ENCODE peak calls at places on chromosomes 12 and 14, in five cellular contexts. C, D, Q, J and Y are unnamed samples.

GRCh38 chr12:79183003-79183402 is 318.4 kb downstream of the SYT1 start:
- DNase-seq in C (no peak), J (no peak), Q (no peak), D (no peak), Y (no peak)

GRCh38 chr14:50002926-50003212 is 110.0 kb downstream of the ARF6 start:
- DNase-seq in J (no peak), Q (no peak), C (no peak), D (no peak), Y (no peak)

GRCh38 chr12:14264777-14265176 is 100.7 kb upstream of the ATF7IP start:
- DNase-seq in C (no peak), D (no peak), Q (no peak), J (no peak), Y (no peak)

GRCh38 chr12:83784298-83784890 is 1097.7 kb downstream of the TMTC2 start:
- DNase-seq in C (no peak), D (no peak), J (no peak), Q (no peak), Y (no peak)

GRCh38 chr14:23864856-23865255 is 88.7 kb upstream of the DHRS4 start:
- DNase-seq in C (no peak), J (no peak), Q (no peak), D (no peak), Y (no peak)

GRCh38 chr12:53236443-53237111 is 4.6 kb upstream of the RARG start:
- DNase-seq in D (no peak), Q (no peak), J (no peak), C (no peak), Y (no peak)

GRCh38 chr14:102565331-102565887 is 27.0 kb upstream of the RCOR1 start:
- DNase-seq in D (no peak), Q (no peak), C (no peak), J (peak; percentile 57), Y (no peak)

GRCh38 chr14:50955373-50956043 is 11.2 kb upstream of the PYGL start:
- DNase-seq in D (no peak), Q (peak; percentile 54), J (no peak), C (peak; percentile 82), Y (peak; percentile 72)

GRCh38 chr14:92684801-92685560 is 63.4 kb downstream of the LGMN start:
- DNase-seq in D (no peak), Q (no peak), J (no peak), C (no peak), Y (no peak)

GRCh38 chr12:77236066-77236465 is 170.7 kb upstream of the E2F7 start:
- DNase-seq in Q (no peak), C (no peak), D (no peak), J (no peak), Y (no peak)

GRCh38 chr12:102429755-102430154 is 50.6 kb downstream of the IGF1 start:
- DNase-seq in D (no peak), J (no peak), C (no peak), Q (no peak), Y (no peak)

GRCh38 chr14:73713804-73714655 is at the start of gene PNMA1:
- DNase-seq in D (peak; percentile 31), J (no peak), Q (peak; percentile 56), C (peak; percentile 69), Y (peak; percentile 96)

GRCh38 chr14:72680853-72681640 is 212.9 kb downstream of the DPF3 start:
- DNase-seq in D (no peak), C (no peak), J (no peak), Q (no peak), Y (no peak)

GRCh38 chr14:94769413-94770250 is at the start of gene GSC:
- DNase-seq in J (no peak), Q (no peak), C (no peak), D (no peak), Y (peak; percentile 71)

GRCh38 chr14:71597289-71597920 is 334.8 kb upstream of the RGS6 start:
- DNase-seq in J (no peak), C (no peak), D (no peak), Q (no peak), Y (no peak)

GRCh38 chr12:130832561-130833209 is 6.4 kb downstream of the STX2 start:
- DNase-seq in D (no peak), C (no peak), Q (no peak), J (no peak), Y (no peak)

GRCh38 chr14:89359477-89360222 is 57.4 kb downstream of the FOXN3 start:
- DNase-seq in Q (no peak), D (no peak), C (no peak), J (no peak), Y (no peak)

GRCh38 chr12:22687677-22688076 is 62.7 kb downstream of the ETNK1 start:
- DNase-seq in Q (no peak), D (no peak), C (no peak), J (peak; percentile 57), Y (no peak)
- TF ChIP-seq SUZ12 in Q (no peak), D (no peak), C (no peak), J (no peak), Y (no peak)

DNA sequence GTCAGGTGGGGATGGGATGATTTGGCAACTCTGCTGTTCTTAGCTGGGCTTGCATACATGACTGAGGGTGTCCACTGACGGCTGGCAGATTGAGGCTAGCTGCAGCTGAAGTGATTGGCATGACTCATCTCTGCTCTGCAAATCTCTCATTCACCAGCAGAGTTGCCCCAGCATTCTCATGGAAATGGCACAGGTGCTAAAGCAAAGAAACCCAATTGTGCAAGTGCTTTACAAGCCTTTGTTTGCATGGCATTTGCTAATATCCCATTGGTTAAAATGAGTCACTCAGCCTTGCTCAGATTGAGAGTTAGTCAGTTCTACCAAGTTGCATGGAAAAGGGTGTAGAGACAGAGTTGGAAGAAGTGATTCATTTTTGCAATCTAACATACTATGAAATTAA is 389.7 kb upstream of the FAR2 start:
- DNase-seq in D (peak; percentile 78), Q (peak; percentile 99), J (no peak), C (peak; percentile 5), Y (no peak)
- TF ChIP-seq SUZ12 in D (no peak), Q (no peak), J (no peak), C (no peak), Y (no peak)

DNA sequence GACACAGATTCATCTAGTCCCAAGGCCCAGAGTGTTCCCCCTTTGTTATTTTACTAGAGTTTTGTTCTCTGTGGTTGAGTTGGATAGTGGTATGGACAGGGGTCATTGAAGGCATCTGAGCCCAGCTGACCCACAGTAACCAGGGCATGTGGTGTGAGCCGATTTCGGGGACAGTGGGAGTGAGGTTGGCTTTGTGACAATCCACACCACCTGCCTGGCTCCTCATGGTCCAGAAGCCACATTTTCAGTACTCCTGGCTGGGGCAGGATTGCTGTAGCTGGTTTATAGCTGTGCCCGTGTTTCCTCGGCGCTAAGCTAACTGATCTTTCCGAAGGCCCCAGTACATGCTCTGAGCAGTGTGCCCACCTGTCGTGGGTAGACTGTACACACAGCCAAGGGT is 116.0 kb downstream of the TSPAN9 start:
- DNase-seq in D (no peak), Q (no peak), C (no peak), J (no peak), Y (no peak)
- TF ChIP-seq SUZ12 in D (no peak), Q (no peak), C (no peak), J (no peak), Y (no peak)

GRCh38 chr12:8951744-8952143 is 2.3 kb upstream of the M6PR start:
- DNase-seq in C (no peak), Q (no peak), J (no peak), D (no peak), Y (no peak)
- TF ChIP-seq SUZ12 in C (no peak), Q (no peak), J (no peak), D (no peak), Y (no peak)

DNA sequence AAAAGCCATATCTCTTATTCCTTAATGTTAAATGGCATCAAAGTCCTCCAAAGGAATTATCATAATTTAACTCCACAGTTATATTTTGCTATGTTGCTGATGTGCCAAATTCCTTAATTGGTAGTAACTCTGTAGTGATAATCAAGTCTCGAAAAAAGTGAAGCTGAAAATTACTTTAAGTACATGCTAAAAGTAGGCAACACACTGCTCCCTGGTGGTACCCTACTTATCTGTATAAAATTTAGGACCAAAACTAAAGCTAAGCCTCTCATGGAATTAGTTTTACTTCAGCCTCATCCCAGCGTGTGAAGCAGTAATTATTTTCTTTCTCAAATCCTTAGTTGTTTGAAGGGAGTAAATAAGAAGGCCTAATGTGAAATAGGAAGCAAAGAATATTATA is 132.8 kb downstream of the TTLL5 start:
- DNase-seq in C (no peak), D (no peak), Q (no peak), J (no peak), Y (no peak)
- TF ChIP-seq SUZ12 in C (no peak), D (no peak), Q (no peak), J (no peak), Y (no peak)

DNA sequence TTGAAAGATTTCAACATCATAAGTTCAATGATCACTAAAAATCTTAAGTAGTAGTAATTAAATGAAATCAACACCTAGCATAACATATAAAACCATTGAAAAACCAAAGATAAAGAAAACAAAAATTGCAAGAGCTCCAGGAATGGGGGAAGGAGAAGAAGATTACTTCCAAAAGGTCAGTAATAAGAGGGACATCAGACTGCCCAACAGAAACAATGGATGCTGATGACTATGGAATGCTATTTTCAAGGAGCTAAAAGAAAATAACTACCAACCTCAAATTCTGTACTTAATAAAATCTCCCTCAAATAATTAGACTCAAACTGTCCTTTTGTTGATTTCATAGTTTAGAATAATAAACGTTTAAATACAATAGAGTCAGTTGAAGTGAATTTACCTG is 314.5 kb upstream of the LMO3 start:
- DNase-seq in C (no peak), Q (no peak), J (no peak), D (no peak), Y (no peak)
- TF ChIP-seq SUZ12 in C (no peak), Q (no peak), J (no peak), D (no peak), Y (no peak)